ENCODE peak calls at places on chromosomes 2 and 18, in four cellular contexts. One of them, this sample, is unnamed.

GRCh38 chr2:241796610-241797138 is 12.3 kb upstream of the NEU4 start:
- DNase-seq in H1: no peak
- DNase-seq in mesendoderm: no peak
- DNase-seq in H9: no peak
- DNase-seq in this sample: no peak

GRCh38 chr2:240137596-240138274 is 1.6 kb upstream of the COPS9 start:
- DNase-seq in H1: no peak
- DNase-seq in mesendoderm: no peak
- DNase-seq in H9: peak; percentile 24
- DNase-seq in this sample: no peak

GRCh38 chr18:78962098-78962497 is 17.5 kb upstream of the SALL3 start:
- DNase-seq in H1: no peak
- DNase-seq in mesendoderm: no peak
- DNase-seq in H9: no peak
- DNase-seq in this sample: no peak

GRCh38 chr2:38454081-38454480 is 77.0 kb upstream of the ATL2 start:
- DNase-seq in H1: no peak
- DNase-seq in mesendoderm: no peak
- DNase-seq in H9: no peak
- DNase-seq in this sample: no peak

GRCh38 chr18:76875390-76876330 is 53.3 kb downstream of the ZNF236 start:
- DNase-seq in H1: peak; percentile 76
- DNase-seq in mesendoderm: peak; percentile 79
- DNase-seq in H9: peak; percentile 65
- DNase-seq in this sample: peak; percentile 43

GRCh38 chr2:181546086-181546485 is 88.9 kb downstream of the ITGA4 start:
- DNase-seq in H1: no peak
- DNase-seq in mesendoderm: no peak
- DNase-seq in H9: no peak
- DNase-seq in this sample: peak; percentile 8

GRCh38 chr2:38634684-38635083 is 31.2 kb upstream of the GALM start:
- DNase-seq in H1: no peak
- DNase-seq in mesendoderm: no peak
- DNase-seq in H9: no peak
- DNase-seq in this sample: no peak

GRCh38 chr18:21300616-21301200 is 58.7 kb downstream of the GREB1L start:
- DNase-seq in H1: no peak
- DNase-seq in mesendoderm: peak; percentile 78
- DNase-seq in H9: no peak
- DNase-seq in this sample: no peak

GRCh38 chr2:220194630-220195029 is 567.2 kb downstream of the SLC4A3 start:
- DNase-seq in H1: no peak
- DNase-seq in mesendoderm: no peak
- DNase-seq in H9: no peak
- DNase-seq in this sample: no peak

GRCh38 chr2:128300621-128301020 is 18.0 kb downstream of the HS6ST1 start:
- DNase-seq in H1: no peak
- DNase-seq in mesendoderm: no peak
- DNase-seq in H9: no peak
- DNase-seq in this sample: peak; percentile 33

GRCh38 chr2:84247532-84247931 is 211.5 kb downstream of the SUCLG1 start:
- DNase-seq in H1: no peak
- DNase-seq in mesendoderm: peak; percentile 62
- DNase-seq in H9: no peak
- DNase-seq in this sample: no peak

GRCh38 chr2:240601061-240601830 is 14.7 kb downstream of the CAPN10 start:
- DNase-seq in H1: no peak
- DNase-seq in mesendoderm: no peak
- DNase-seq in H9: no peak
- DNase-seq in this sample: no peak

GRCh38 chr18:49544362-49544761 is 17.5 kb upstream of the LIPG start:
- DNase-seq in H1: no peak
- DNase-seq in mesendoderm: no peak
- DNase-seq in H9: no peak
- DNase-seq in this sample: no peak

GRCh38 chr2:231467016-231467545 is 2.8 kb upstream of the NCL start:
- DNase-seq in H1: no peak
- DNase-seq in mesendoderm: no peak
- DNase-seq in H9: no peak
- DNase-seq in this sample: no peak

GRCh38 chr2:215435809-215436704 is at the start of gene FN1:
- DNase-seq in H1: peak; percentile 91
- DNase-seq in mesendoderm: peak; percentile 97
- DNase-seq in H9: peak; percentile 95
- DNase-seq in this sample: peak; percentile 98

GRCh38 chr2:73859721-73860586 is 31.2 kb downstream of the STAMBP start:
- DNase-seq in H1: no peak
- DNase-seq in mesendoderm: peak; percentile 21
- DNase-seq in H9: no peak
- DNase-seq in this sample: peak; percentile 97

GRCh38 chr2:16640867-16641266 is 24.8 kb downstream of the CYRIA start:
- DNase-seq in H1: no peak
- DNase-seq in mesendoderm: no peak
- DNase-seq in H9: no peak
- DNase-seq in this sample: peak; percentile 43

DNA sequence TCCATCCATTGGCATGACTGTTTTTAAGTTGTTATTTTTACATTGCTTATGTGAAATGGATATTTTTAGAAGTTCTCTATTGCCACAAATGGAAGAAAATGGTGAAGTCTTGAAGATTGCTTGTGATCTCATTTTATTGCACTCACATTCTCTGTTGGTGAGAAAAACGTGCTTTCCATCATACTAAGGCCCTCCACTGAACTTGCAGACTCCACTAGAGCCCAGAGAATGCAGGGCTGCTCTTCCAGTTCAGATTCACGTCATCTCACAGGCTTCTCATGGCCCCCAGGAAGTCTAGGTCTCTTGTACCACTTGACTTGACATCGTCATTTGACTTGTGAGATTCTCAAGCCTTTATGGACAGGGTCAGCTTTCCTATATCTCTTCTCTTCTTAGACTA is 254.8 kb upstream of the COPS8 start:
- DNase-seq in H1: no peak
- DNase-seq in mesendoderm: no peak
- DNase-seq in H9: no peak
- DNase-seq in this sample: no peak
- H3K56ac ChIP-seq in H1: no peak overlapping the region
- H3K56ac ChIP-seq in mesendoderm: no peak overlapping the region
- H3K56ac ChIP-seq in H9: no peak overlapping the region
- H3K56ac ChIP-seq in this sample: no peak overlapping the region

GRCh38 chr2:172927381-172928357 is 148.0 kb upstream of the MAP3K20 start:
- DNase-seq in H1: no peak
- DNase-seq in mesendoderm: no peak
- DNase-seq in H9: no peak
- DNase-seq in this sample: peak; percentile 88
- H2AK5ac ChIP-seq in H1: no peak overlapping the region
- H2AK5ac ChIP-seq in mesendoderm: no peak overlapping the region
- H2AK5ac ChIP-seq in H9: no peak overlapping the region
- H2AK5ac ChIP-seq in this sample: peak overlapping the region; percentile 41

GRCh38 chr2:133062946-133063345 is 392.9 kb upstream of the LYPD1 start:
- DNase-seq in H1: no peak
- DNase-seq in mesendoderm: no peak
- DNase-seq in H9: no peak
- DNase-seq in this sample: peak; percentile 51
- H3K56ac ChIP-seq in H1: no peak overlapping the region
- H3K56ac ChIP-seq in mesendoderm: no peak overlapping the region
- H3K56ac ChIP-seq in H9: no peak overlapping the region
- H3K56ac ChIP-seq in this sample: no peak overlapping the region

DNA sequence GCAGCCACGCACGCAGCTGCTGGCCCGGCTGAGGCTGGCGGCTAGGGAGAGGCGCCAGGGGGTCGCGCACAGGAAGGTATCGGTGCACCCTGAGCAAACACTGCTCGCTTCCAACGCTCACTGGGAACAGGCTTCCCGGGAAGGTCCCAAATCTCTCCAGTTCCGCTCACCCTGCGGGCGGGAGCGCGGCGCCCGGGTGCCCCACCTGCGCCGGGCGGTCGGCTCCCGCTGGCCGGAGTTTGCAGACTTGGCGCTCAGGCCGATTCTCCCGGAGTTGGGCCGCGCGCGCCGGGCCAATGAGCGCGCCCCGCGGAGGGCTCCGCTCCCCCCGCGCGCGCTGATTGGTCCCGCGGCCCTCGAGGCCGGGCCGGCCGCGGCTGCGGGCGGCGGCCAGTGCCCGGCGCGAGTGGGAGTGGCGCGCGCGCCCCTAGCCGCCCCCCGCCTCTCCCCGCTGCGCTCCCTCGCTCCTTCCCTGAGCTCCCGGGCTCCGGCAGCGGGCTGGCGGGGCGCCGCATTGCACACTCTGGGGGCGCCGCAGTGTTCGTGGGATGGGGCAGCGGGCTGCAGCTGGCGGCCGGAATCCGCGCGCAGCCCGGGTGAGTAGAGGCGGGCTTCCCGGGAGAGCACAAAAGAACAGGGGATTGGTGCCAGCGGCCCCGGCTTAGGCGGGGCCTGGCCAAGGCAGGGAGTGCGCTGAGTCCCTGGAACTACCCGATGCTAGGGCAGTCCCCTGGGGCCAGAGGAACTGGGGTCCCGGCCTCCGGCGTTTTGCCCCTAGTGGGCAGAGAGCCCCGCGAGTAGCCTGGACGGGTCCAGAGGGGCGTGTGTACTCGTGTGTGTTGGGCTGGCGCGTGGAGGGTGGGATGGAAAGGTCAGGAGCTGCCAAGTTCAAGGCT is at the start of gene LYPD6:
- DNase-seq in H1: peak; percentile 82
- DNase-seq in mesendoderm: peak; percentile 82
- DNase-seq in H9: peak; percentile 78
- DNase-seq in this sample: peak; percentile 52
- H2AK5ac ChIP-seq in H1: peak within 1 kb of the TSS; percentile 1
- H2AK5ac ChIP-seq in mesendoderm: no peak within 1 kb of the TSS
- H2AK5ac ChIP-seq in H9: no peak within 1 kb of the TSS
- H2AK5ac ChIP-seq in this sample: no peak within 1 kb of the TSS

DNA sequence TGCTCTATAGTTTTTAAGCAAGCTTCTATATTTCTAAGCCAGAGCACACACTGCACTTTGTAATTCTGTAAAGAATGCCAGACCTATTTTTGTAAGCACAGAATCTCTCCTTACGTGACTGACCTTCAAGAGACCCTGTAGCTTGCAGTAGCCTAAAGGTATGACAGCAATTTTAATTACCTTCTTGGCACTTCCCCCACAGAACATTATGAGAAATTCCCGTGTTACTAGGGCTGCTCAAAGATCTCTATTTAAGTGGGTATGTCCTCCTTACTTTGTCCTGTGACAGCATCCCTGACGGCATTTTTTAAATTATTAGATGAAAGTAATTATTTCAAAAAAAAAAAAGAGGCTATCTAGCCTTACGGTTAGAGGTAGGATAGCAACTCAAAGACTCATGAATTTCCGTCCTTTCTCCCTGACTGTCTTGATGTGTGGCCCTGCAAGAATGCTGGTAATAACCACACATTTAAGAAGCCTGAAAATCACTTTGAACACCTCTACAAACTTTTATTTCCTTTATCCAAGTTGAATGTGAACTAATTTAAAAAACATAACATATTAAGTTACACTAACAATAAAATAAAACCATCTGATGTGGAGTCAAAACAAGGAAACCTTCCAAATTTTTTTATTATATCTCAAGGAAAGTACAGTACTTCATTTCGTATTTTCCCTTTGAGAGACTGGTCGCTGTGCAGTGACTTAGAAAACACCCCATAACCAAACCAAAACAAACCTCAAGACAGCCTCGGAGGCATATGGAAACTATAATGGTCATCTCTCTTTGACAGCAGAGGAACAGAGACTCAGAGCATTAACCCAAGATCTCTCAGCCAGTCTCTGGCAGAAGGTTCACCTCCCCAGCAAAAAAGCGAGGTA is 54.9 kb downstream of the THUMPD2 start:
- DNase-seq in H1: no peak
- DNase-seq in mesendoderm: peak; percentile 75
- DNase-seq in H9: no peak
- DNase-seq in this sample: no peak
- H3K56ac ChIP-seq in H1: no peak overlapping the region
- H3K56ac ChIP-seq in mesendoderm: no peak overlapping the region
- H3K56ac ChIP-seq in H9: no peak overlapping the region
- H3K56ac ChIP-seq in this sample: no peak overlapping the region

This sample was measured in IMR-90.